ENCODE peak calls at places on chromosomes 7 and 10, in seven cellular contexts. C is heart left ventricle; Z is CD8-positive, alpha-beta T cell; S is colonic mucosa; B is DND-41; W is SJSA1; G is tibial artery. F is an unnamed sample.

GRCh38 chr10:125878957-125879835 is 1.9 kb downstream of the DHX32 start:
- DNase-seq in C (no peak), Z (no peak), S (no peak), B (no peak), W (peak), G (no peak), F (no peak)

GRCh38 chr10:639751-640672 is 49.5 kb downstream of the DIP2C start:
- DNase-seq in C (peak), Z (no peak), S (no peak), B (no peak), W (no peak), G (no peak), F (no peak)

GRCh38 chr10:128877936-128878335 is 589.1 kb upstream of the MGMT start:
- DNase-seq in C (no peak), Z (no peak), S (no peak), B (no peak), W (no peak), G (peak), F (no peak)

GRCh38 chr7:149196705-149197171 is 1.4 kb downstream of the ZNF282 start:
- DNase-seq in C (no peak), Z (no peak), S (peak), B (no peak), W (peak), G (no peak), F (no peak)

GRCh38 chr10:77925410-77925794 is 1.2 kb downstream of the DLG5 start:
- DNase-seq in C (no peak), Z (no peak), S (peak), B (no peak), W (no peak), G (no peak), F (no peak)

GRCh38 chr10:29403208-29403607 is 114.3 kb downstream of the LYZL1 start:
- DNase-seq in C (no peak), Z (no peak), S (no peak), B (no peak), W (no peak), G (no peak), F (no peak)

GRCh38 chr10:127017406-127018297 is 112.4 kb downstream of the DOCK1 start:
- DNase-seq in C (no peak), Z (no peak), S (no peak), B (no peak), W (no peak), G (no peak), F (no peak)

GRCh38 chr7:7100432-7100849 is 81.9 kb upstream of the C1GALT1 start:
- DNase-seq in C (no peak), Z (no peak), S (no peak), B (peak), W (no peak), G (no peak), F (no peak)

DNA sequence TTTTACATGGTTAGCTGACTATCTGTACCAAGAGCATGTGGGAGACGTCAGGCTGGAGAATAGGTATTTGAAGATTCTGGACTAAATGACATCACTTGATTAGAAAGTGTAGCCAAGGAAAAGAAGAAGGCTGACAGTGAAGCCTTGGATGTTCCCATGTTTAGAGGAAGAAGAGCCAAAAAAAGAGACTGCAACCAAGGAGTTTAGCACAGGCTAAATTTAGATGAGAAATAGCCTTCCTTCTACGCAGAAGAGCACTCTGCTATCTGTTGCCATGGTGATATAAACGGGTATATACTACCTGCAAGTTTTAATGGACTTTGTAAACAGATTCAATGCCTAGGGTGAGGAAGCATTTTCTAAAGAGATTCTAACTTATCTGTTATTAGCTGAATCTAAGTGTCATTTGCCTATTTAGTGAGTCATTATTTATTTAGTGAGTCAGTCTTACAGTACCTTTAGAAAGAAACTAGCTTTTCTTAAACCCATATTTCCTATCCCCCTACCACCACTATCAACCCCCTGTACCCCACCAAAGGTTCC is 69.8 kb downstream of the CDK6 start:
- DNase-seq in C (no peak), Z (no peak), S (no peak), B (no peak), W (peak), G (no peak), F (no peak)
- H3K27ac ChIP-seq in C (peak), Z (no peak), S (no peak), B (peak), W (peak), G (peak), F (no peak)

GRCh38 chr10:69768386-69768785 is 33.3 kb upstream of the COL13A1 start:
- DNase-seq in C (no peak), Z (no peak), S (no peak), B (no peak), W (no peak), G (no peak), F (no peak)
- H3K27ac ChIP-seq in C (no peak), Z (no peak), S (no peak), B (no peak), W (peak), G (peak), F (no peak)

DNA sequence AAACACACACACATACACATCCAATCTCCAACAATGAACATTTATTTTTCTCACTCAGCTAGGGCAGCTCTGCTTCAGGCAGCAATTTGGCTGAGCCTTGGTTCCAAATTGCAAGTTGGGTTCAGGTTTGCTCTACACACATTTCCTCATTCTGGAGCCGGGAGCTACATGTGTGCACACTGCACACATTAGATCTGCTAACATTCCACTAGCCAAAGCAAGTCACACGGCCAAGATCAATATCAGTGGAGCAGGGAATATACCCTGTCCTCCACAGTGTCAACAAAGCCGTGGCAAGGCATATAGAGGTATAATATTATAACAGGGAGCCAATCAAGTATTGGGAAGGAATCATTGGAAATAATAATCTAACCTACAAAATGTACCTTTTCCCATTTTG is 57.5 kb upstream of the PPP1R3C start:
- DNase-seq in C (no peak), Z (no peak), S (no peak), B (no peak), W (no peak), G (no peak), F (no peak)
- H3K27ac ChIP-seq in C (peak), Z (no peak), S (no peak), B (no peak), W (no peak), G (peak), F (no peak)

DNA sequence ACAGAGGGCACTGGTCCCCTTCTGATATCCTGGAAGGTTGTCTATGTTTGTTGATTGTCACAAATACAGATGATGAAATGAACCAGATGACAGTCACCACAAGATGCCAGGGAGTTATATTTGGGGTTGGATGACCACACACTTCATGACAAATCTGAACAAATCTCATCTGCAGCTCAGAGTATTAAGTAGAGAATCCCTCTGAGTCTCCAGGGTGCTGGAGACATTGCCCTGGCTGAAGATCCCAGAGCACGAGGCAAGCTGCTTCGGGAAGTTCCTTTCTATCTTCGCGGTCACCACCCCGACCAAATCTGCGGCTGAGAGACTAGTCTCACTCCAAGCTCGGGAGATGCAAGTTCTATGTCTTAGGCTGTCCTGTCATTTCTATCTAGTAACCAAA is 9.0 kb downstream of the DENND2A start:
- DNase-seq in C (no peak), Z (no peak), S (no peak), B (no peak), W (no peak), G (peak), F (no peak)
- H3K27ac ChIP-seq in C (peak), Z (no peak), S (no peak), B (no peak), W (no peak), G (no peak), F (no peak)

F was measured in naive thymus-derived CD4-positive, alpha-beta T cell.